ENCODE peak calls at places on chromosome 14, in ten cellular contexts. R is IMR-90; L is transverse colon; I is DND-41; W is adrenal gland; D is CD8-positive, alpha-beta T cell; P is HCT116; U is Peyer's patch; H is aorta; K is OCI-LY7. F is an unnamed sample.

GRCh38 chr14:103551338-103551762 is 11.1 kb downstream of the BAG5 start:
- DNase-seq in R (no peak), L (no peak), I (no peak), W (no peak), D (no peak), P (no peak), U (peak; percentile 56), H (peak; percentile 90), K (no peak), F (no peak)

GRCh38 chr14:104431929-104432541 is 147.5 kb upstream of the C14orf180 start:
- DNase-seq in R (no peak), L (no peak), I (no peak), W (no peak), D (no peak), P (no peak), U (no peak), H (peak; percentile 40), K (no peak), F (no peak)

GRCh38 chr14:65718629-65719028 is 306.1 kb downstream of the FUT8 start:
- DNase-seq in R (no peak), L (no peak), I (no peak), W (no peak), D (no peak), P (no peak), U (no peak), H (no peak), K (no peak), F (no peak)

GRCh38 chr14:21680072-21680471 is 6.5 kb upstream of the OR4E1 start:
- DNase-seq in R (peak; percentile 59), L (no peak), I (no peak), W (no peak), D (no peak), P (no peak), U (no peak), H (no peak), K (no peak), F (no peak)

GRCh38 chr14:95033851-95034622 is 123.3 kb downstream of the DICER1 start:
- DNase-seq in R (no peak), L (no peak), I (no peak), W (no peak), D (no peak), P (no peak), U (peak; percentile 25), H (no peak), K (no peak), F (peak; percentile 24)

GRCh38 chr14:49995162-49995561 is 102.3 kb downstream of the ARF6 start:
- DNase-seq in R (peak; percentile 39), L (no peak), I (no peak), W (no peak), D (no peak), P (no peak), U (no peak), H (no peak), K (no peak), F (no peak)

GRCh38 chr14:104226421-104227385 is 88.3 kb downstream of the KIF26A start:
- DNase-seq in R (no peak), L (peak; percentile 6), I (no peak), W (no peak), D (no peak), P (no peak), U (no peak), H (peak; percentile 67), K (peak; percentile 42), F (no peak)

GRCh38 chr14:21087294-21088091 is 11.0 kb downstream of the ZNF219 start:
- DNase-seq in R (peak; percentile 98), L (no peak), I (peak; percentile 68), W (no peak), D (peak; percentile 51), P (no peak), U (peak; percentile 68), H (peak; percentile 85), K (peak; percentile 77), F (no peak)

GRCh38 chr14:54285030-54285429 is 111.8 kb upstream of the CDKN3 start:
- DNase-seq in R (no peak), L (no peak), I (no peak), W (no peak), D (no peak), P (no peak), U (no peak), H (no peak), K (no peak), F (no peak)

GRCh38 chr14:76719664-76720063 is 41.6 kb upstream of the VASH1 start:
- DNase-seq in R (no peak), L (no peak), I (no peak), W (peak; percentile 67), D (no peak), P (no peak), U (no peak), H (no peak), K (no peak), F (peak; percentile 25)

DNA sequence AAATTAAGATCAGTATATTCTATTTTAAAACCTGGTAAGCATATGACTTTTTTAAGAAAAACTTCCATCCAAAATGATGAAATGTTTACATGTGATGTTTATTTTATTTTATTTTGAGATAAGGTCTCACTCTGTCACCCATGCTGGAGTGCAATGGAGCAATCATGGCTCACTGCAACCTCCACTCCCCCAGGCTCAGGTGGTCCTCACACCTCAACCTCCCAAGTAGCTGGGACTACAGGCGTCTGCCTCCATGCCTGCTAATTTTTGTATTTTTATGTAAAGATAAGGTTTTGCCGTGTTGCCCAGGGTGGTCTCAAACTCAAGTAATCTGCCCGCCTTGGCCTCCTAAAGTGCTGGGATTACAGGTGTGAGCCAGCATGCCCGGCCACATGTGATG is 141.8 kb downstream of the ZFP36L1 start:
- DNase-seq in R (no peak), L (no peak), I (no peak), W (peak; percentile 6), D (no peak), P (no peak), U (no peak), H (no peak), K (no peak), F (no peak)
- H3K27ac ChIP-seq in R (peak overlapping the region; percentile 93), L (peak overlapping the region; percentile 76), I (no peak overlapping the region), W (no peak overlapping the region), D (no peak overlapping the region), P (no peak overlapping the region), U (no peak overlapping the region), H (no peak overlapping the region), K (no peak overlapping the region), F (no peak overlapping the region)

DNA sequence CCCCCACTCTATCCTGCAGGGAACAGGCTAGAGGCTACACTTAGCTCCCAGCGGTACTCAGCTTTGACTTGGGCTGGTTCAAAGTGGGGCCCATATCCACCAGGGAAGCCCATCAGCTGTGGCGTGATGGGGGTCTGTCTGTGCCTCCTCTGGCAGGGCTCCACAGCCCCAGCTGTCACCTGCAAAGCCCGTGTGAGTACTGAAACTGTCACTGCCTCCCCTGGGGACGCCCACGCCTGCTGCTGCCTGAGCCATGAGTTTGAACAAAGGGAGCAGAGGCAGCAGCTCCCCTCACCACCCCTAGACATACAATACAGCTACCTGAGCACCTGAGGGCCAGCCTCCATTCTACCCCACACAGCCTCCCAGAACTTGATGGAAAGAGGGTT is 5.0 kb downstream of the REM2 start:
- DNase-seq in R (no peak), L (peak; percentile 62), I (peak; percentile 19), W (no peak), D (no peak), P (no peak), U (peak; percentile 84), H (peak; percentile 69), K (peak; percentile 94), F (no peak)
- H3K4me3 ChIP-seq in R (no peak overlapping the region), L (peak overlapping the region; percentile 65), I (no peak overlapping the region), W (no peak overlapping the region), D (peak overlapping the region; percentile 44), P (peak overlapping the region; percentile 60), U (peak overlapping the region; percentile 56), H (no peak overlapping the region), K (peak overlapping the region; percentile 71), F (no peak overlapping the region)

GRCh38 chr14:24426912-24427536 is 2.4 kb downstream of the CBLN3 start:
- DNase-seq in R (no peak), L (peak; percentile 65), I (no peak), W (peak; percentile 20), D (no peak), P (no peak), U (peak; percentile 73), H (no peak), K (peak; percentile 27), F (no peak)

GRCh38 chr14:24430143-24430681 is 458 bp downstream of the KHNYN start:
- DNase-seq in R (peak; percentile 66), L (peak; percentile 82), I (peak; percentile 39), W (peak; percentile 83), D (peak; percentile 32), P (no peak), U (peak; percentile 83), H (peak; percentile 94), K (peak; percentile 51), F (peak; percentile 74)

GRCh38 chr14:24427537-24428508 is 1.6 kb downstream of the CBLN3 start:
- DNase-seq in R (no peak), L (no peak), I (no peak), W (peak; percentile 26), D (no peak), P (no peak), U (no peak), H (no peak), K (no peak), F (no peak)

GRCh38 chr14:24429395-24430142 is at the start of the genes CBLN3 and KHNYN:
- DNase-seq in R (peak; percentile 92), L (peak; percentile 93), I (peak; percentile 90), W (peak; percentile 90), D (peak; percentile 69), P (peak; percentile 74), U (peak; percentile 96), H (peak; percentile 96), K (peak; percentile 90), F (peak; percentile 90)

DNA sequence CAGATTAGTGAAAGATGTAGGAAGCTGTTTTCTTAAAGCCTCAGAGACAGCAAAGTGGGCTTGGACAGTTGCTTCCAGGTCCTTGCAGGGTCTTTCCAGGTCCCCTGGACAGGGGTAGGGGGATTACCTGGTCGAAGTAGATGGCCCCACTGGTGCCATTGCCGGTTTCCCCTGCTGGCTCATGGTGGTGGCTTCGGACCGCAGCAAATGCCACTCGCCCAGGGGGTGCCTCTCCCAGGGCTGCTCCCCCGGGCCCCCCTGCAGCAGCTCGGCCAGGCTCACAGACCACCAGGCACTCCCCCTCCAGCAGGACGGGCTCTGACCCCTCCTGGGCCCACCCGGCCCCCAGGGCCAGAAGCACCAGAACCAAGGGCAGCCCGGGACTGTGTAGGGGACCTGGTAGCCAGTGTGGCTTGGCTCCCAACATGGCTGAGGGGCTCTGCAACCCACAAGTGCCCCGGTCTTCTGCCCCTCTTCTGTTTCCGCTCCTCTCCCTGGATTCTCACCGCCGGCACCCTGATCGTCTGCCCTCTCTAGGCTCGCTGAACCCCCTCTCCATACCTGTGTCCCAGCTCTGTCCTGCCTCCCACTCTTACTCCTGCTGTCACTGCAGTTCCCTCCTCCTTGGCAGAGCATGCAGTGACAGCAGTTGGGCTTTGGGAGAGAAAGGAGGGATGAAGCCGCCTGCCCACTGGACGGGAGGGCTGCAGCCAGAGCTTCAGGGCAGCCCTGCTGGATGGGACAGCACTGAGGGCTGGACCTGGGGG is 657 bp downstream of the CBLN3 start:
- DNase-seq in R (no peak), L (no peak), I (no peak), W (peak; percentile 29), D (no peak), P (no peak), U (no peak), H (no peak), K (no peak), F (no peak)
- H3K27ac ChIP-seq in R (peak overlapping the region; percentile 95), L (peak overlapping the region; percentile 97), I (peak overlapping the region; percentile 90), W (peak overlapping the region; percentile 95), D (peak overlapping the region; percentile 94), P (peak overlapping the region; percentile 92), U (peak overlapping the region; percentile 98), H (peak overlapping the region; percentile 94), K (peak overlapping the region; percentile 68), F (peak overlapping the region; percentile 99)

DNA sequence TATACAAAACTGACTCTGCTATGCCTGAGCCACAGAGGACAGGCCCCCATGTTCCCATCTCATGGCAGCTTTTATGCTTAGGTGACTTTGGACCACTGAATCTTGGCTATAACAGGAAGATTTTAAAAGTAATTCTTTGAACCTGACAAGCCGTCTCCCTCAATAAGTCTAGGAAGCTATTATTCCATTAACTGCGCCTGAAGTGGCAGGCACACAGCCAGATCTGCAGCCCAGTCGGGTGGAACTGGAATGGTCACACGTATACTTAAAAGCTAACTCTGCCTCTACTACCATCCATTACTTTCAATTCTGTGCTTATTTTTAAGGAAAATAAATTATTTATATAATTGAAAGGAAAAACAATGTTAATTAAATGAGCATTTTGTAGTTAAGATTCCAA is 6.8 kb downstream of the AREL1 start:
- DNase-seq in R (no peak), L (no peak), I (no peak), W (no peak), D (no peak), P (no peak), U (no peak), H (no peak), K (no peak), F (no peak)
- H3K4me3 ChIP-seq in R (no peak overlapping the region), L (no peak overlapping the region), I (no peak overlapping the region), W (no peak overlapping the region), D (no peak overlapping the region), P (no peak overlapping the region), U (no peak overlapping the region), H (no peak overlapping the region), K (no peak overlapping the region), F (no peak overlapping the region)